ENCODE peak calls at places on chromosomes 3 and 15, in four cellular contexts. N is sigmoid colon, U is stomach, I is H1. T is an unnamed sample.
A peak's percentile ranks its signal among the peaks of the same experiment; 100 is the strongest.

GRCh38 chr3:55327131-55327920 is 159.8 kb downstream of the WNT5A start:
- DNase-seq in U (no peak), N (no peak), I (no peak), T (no peak)

GRCh38 chr15:66293085-66293418 is 316 bp upstream of the DIS3L start:
- DNase-seq in N (no peak), U (no peak), I (no peak), T (no peak)

GRCh38 chr3:126964261-126964660 is 18.7 kb upstream of the PLXNA1 start:
- DNase-seq in N (peak; percentile 33), U (no peak), I (no peak), T (no peak)

GRCh38 chr3:144054766-144055165 is 83.1 kb downstream of the DIPK2A start:
- DNase-seq in N (no peak), U (no peak), I (no peak), T (no peak)

GRCh38 chr15:84604804-84605203 is 4.0 kb downstream of the ZSCAN2 start:
- DNase-seq in U (no peak), N (no peak), I (no peak), T (no peak)

GRCh38 chr3:185316740-185317407 is 46.1 kb upstream of the MAP3K13 start:
- DNase-seq in U (no peak), I (no peak), N (no peak), T (no peak)

GRCh38 chr15:42159381-42160015 is 3.1 kb upstream of the PLA2G4F start:
- DNase-seq in I (no peak), U (peak; percentile 26), N (no peak), T (no peak)

GRCh38 chr3:7205535-7206331 is 344.8 kb downstream of the GRM7 start:
- DNase-seq in U (no peak), I (no peak), N (no peak), T (no peak)

GRCh38 chr3:181739628-181740027 is 27.9 kb downstream of the SOX2 start:
- DNase-seq in U (no peak), N (no peak), I (no peak), T (no peak)

GRCh38 chr3:130702985-130703384 is 43.6 kb downstream of the PIK3R4 start:
- DNase-seq in U (no peak), N (no peak), I (no peak), T (no peak)

GRCh38 chr3:167691366-167691765 is 37.6 kb upstream of the WDR49 start:
- DNase-seq in N (no peak), U (no peak), I (no peak), T (peak; percentile 23)

GRCh38 chr15:101123222-101123910 is 128.5 kb downstream of the CHSY1 start:
- DNase-seq in U (no peak), I (no peak), N (no peak), T (no peak)

GRCh38 chr3:153783106-153783505 is 338.1 kb upstream of the ARHGEF26 start:
- DNase-seq in N (peak; percentile 59), U (no peak), I (no peak), T (no peak)

GRCh38 chr15:95973566-95974256 is 356.8 kb upstream of the NR2F2 start:
- DNase-seq in U (no peak), I (no peak), N (no peak), T (no peak)

GRCh38 chr3:42533161-42533897 is 30.9 kb downstream of the VIPR1 start:
- DNase-seq in N (no peak), U (no peak), I (no peak), T (no peak)

GRCh38 chr3:183837390-183837789 is 12.0 kb upstream of the MAP6D1 start:
- DNase-seq in N (no peak), I (no peak), U (no peak), T (no peak)

DNA sequence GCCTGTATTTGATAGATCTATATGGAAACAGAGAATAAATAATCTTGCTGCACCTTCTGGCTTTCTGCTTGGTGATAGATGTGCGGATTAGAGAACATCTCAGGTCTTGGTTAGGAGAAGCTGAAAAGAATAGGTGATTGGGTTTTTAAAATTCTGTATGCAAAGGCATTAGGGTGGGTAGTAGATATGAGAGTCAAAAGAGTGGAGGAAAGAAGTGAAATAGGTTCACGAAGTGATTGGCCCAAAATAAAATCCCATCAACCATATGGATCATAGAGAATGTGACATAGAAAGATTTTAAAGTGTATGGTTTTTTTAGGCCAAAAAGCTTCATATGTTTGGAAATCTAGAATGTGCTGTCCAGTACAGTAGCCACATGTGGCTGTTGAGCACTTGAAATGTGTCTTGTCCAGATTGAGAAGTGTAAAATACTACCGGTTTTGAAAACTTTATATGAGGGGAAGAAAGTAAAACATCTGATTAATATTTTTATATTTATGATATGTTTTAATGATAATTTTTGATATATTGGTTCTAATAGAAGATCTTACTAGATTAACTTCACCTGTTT is 2.8 kb downstream of the MBNL1 start:
- DNase-seq in U (no peak), N (no peak), I (no peak), T (no peak)
- TF ChIP-seq POLR2A in U (no peak), N (no peak), I (no peak), T (no peak)

GRCh38 chr15:69075467-69075866 is 61.0 kb downstream of the NOX5 start:
- DNase-seq in U (no peak), I (no peak), N (no peak), T (no peak)

GRCh38 chr15:69071265-69071664 is 56.8 kb downstream of the NOX5 start:
- DNase-seq in I (no peak), U (no peak), N (peak; percentile 39), T (no peak)

GRCh38 chr15:69078638-69079037 is 64.1 kb downstream of the NOX5 start:
- DNase-seq in I (no peak), N (no peak), U (no peak), T (no peak)

GRCh38 chr15:69074843-69075224 is 60.3 kb downstream of the NOX5 start:
- DNase-seq in I (no peak), U (no peak), N (peak; percentile 27), T (no peak)

GRCh38 chr15:69074011-69074842 is 59.7 kb downstream of the NOX5 start:
- DNase-seq in I (peak; percentile 54), U (peak; percentile 71), N (peak; percentile 69), T (no peak)
- TF ChIP-seq POLR2AphosphoS5 in I (peak; percentile 54), U (peak; percentile 72), N (no peak), T (no peak)

DNA sequence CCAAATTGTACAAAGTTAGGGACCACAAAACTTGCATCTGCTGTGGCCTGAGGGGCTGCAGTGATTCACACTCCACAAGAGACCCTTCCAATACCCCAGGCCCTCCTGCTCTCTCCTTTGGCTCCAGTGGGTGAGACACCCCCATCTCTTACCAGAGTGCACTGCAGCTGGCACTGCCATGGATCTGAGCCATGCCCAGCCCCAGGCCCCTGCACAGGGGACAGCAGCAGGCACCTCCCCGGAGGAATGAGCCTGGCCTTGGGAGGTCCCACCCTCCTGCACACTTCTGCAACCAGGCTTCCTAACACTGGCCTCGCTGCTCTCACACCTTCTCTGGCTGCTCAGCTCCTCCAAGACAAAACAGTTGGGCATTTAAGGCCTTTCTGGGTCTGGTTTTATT is 16.3 kb upstream of the TSPAN3 start:
- DNase-seq in N (peak; percentile 55), I (no peak), U (no peak), T (no peak)
- TF ChIP-seq POLR2A in N (no peak), I (no peak), U (no peak), T (no peak)

DNA sequence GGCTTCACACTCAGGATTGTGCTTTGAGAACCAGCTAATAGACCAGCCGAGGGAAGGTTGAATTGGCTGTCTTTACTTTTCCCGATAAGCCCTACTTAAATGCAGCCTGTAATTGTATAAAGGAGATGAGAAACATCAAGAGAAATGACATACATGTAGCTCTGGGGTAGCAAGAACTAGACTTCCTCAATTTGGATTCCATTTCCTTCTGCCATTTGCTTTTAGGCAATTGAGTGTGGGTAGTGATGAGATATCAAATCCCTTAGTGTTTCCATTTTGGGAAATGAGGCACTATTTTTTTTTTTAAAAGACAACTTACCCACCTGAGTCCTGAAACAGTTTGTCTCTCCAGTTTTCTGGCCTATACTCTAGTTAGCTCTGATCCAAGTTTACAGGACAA is 2.2 kb downstream of the INAFM2 start:
- DNase-seq in N (no peak), I (no peak), U (no peak), T (no peak)
- TF ChIP-seq POLR2AphosphoS5 in N (no peak), I (no peak), U (no peak), T (no peak)

DNA sequence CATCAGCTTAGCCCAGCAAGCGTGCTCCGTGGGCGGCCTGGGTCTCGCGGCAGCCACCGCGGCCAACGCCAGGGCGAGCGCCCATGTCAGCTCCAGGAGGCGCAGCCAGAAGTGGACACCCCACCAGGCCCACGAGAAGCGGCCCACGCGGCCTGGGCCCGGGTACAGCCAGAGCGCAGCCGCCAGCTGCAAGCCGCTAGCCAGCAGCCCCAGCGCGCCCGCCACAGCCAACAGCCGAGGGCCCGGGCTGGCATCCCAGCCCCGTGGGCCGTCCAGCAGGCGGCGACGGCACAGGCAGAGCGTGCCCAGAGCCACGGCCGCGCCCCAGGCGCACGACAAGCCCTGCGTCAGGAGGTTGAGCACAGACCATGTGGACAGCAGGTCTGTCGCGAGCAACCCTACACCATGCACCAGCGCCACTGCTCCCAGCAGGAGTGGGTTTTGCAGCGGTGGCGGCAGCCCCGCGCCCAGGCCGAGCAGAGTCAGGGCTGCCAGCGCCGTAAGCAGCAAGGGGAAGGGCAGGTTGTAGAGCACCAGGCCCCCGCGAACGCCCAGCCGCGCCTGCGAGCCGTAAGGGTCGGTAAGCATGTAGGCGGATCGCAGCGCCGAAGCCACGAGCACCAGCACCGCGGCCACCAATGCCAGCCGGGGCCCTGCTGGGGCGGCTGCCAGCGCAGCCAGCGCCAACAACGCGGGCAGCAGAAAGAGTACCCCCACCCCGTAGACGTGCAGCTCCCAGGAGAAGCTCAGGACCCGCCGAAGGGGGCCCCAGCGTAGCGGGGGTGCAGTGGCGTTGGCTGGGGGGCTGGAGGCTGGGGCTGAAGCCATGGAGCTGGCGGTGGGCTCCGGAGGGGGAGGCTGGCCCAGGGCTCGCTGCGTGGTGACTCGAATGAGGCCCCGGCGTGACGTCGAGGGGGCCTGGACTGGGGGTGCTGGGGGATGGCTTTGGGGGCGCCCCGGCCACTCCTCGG is 4.9 kb downstream of the PRRT3 start:
- DNase-seq in I (no peak), N (peak; percentile 91), U (peak; percentile 81), T (no peak)
- TF ChIP-seq POLR2A in I (no peak), N (no peak), U (no peak), T (no peak)

GRCh38 chr3:52196977-52197376 is 983 bp upstream of the ALAS1 start:
- DNase-seq in U (peak; percentile 89), N (no peak), I (no peak), T (no peak)

GRCh38 chr3:52195297-52195597 is 2.7 kb upstream of the ALAS1 start:
- DNase-seq in I (no peak), U (no peak), N (no peak), T (no peak)

GRCh38 chr3:52197499-52197841 is 490 bp upstream of the ALAS1 start:
- DNase-seq in I (no peak), U (no peak), N (no peak), T (no peak)

GRCh38 chr3:52194541-52195296 is 3.2 kb upstream of the ALAS1 start:
- DNase-seq in N (peak; percentile 96), I (no peak), U (peak; percentile 79), T (no peak)

DNA sequence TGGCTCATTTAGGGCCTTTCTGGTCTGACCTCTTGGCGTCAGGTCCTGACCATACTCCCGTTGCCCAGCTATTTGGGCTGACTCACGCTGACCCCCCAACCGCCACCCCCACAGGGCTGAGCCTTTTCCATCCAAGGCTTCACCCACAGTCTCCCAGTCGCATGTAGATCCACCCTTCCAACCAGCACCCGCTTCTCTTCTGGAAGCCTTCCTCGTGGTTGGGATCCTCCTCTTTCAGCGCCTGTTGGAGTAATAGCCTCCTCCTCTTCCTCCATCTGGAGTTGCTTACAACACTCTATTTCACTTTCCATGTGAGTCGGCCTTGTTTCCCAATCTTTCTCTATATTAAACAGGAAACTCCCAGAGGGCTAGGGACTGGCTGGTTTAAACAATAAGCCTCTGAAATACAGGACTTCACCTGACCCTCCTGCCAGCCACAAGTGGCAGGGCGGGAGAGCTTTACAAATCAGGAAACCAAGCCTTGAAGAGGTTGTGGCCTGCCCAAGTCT is 2.1 kb upstream of the ALAS1 start:
- DNase-seq in I (no peak), N (no peak), U (no peak), T (no peak)
- TF ChIP-seq POLR2AphosphoS5 in I (no peak), N (no peak), U (peak; percentile 18), T (no peak)

GRCh38 chr3:129596194-129597086 is 10.0 kb downstream of the PLXND1 start:
- DNase-seq in U (no peak), N (peak; percentile 93), I (no peak), T (no peak)
- TF ChIP-seq POLR2A in U (no peak), N (no peak), I (no peak), T (no peak)